ENCODE peak calls at places on chromosomes 12 and 14, in five cellular contexts. One of them, this sample, is unnamed.

GRCh38 chr12:66775941-66776340 is 97.1 kb upstream of the GRIP1 start:
- DNase-seq in nephron progenitor cell: no peak
- DNase-seq in bronchial epithelial cell: peak; percentile 13
- DNase-seq in uterus: no peak
- DNase-seq in adrenal gland: no peak
- DNase-seq in this sample: no peak

GRCh38 chr12:122790393-122791075 is 16.2 kb downstream of the CCDC62 start:
- DNase-seq in adrenal gland: no peak
- DNase-seq in nephron progenitor cell: no peak
- DNase-seq in bronchial epithelial cell: peak; percentile 58
- DNase-seq in uterus: no peak
- DNase-seq in this sample: peak; percentile 28

GRCh38 chr14:22450266-22450665 is 138.8 kb downstream of the DAD1 start:
- DNase-seq in adrenal gland: no peak
- DNase-seq in nephron progenitor cell: no peak
- DNase-seq in bronchial epithelial cell: no peak
- DNase-seq in uterus: no peak
- DNase-seq in this sample: no peak

GRCh38 chr12:45518516-45519235 is 210.8 kb upstream of the ARID2 start:
- DNase-seq in adrenal gland: no peak
- DNase-seq in bronchial epithelial cell: no peak
- DNase-seq in uterus: no peak
- DNase-seq in nephron progenitor cell: no peak
- DNase-seq in this sample: no peak

GRCh38 chr14:100088226-100088625 is 23.0 kb downstream of the EVL start:
- DNase-seq in bronchial epithelial cell: no peak
- DNase-seq in adrenal gland: no peak
- DNase-seq in uterus: no peak
- DNase-seq in nephron progenitor cell: no peak
- DNase-seq in this sample: no peak

GRCh38 chr12:129819391-129819790 is 84.4 kb downstream of the TMEM132D start:
- DNase-seq in bronchial epithelial cell: no peak
- DNase-seq in adrenal gland: no peak
- DNase-seq in uterus: no peak
- DNase-seq in nephron progenitor cell: no peak
- DNase-seq in this sample: peak; percentile 43

GRCh38 chr12:68959457-68960161 is 26.6 kb upstream of the CPM start:
- DNase-seq in bronchial epithelial cell: no peak
- DNase-seq in uterus: no peak
- DNase-seq in nephron progenitor cell: no peak
- DNase-seq in adrenal gland: no peak
- DNase-seq in this sample: no peak

GRCh38 chr14:64221604-64222003 is 72.6 kb downstream of the ESR2 start:
- DNase-seq in nephron progenitor cell: no peak
- DNase-seq in uterus: no peak
- DNase-seq in bronchial epithelial cell: no peak
- DNase-seq in adrenal gland: no peak
- DNase-seq in this sample: no peak

GRCh38 chr14:61355892-61356325 is 34.5 kb downstream of the PRKCH start:
- DNase-seq in adrenal gland: peak; percentile 65
- DNase-seq in uterus: peak; percentile 74
- DNase-seq in bronchial epithelial cell: peak; percentile 99
- DNase-seq in nephron progenitor cell: no peak
- DNase-seq in this sample: peak; percentile 96

GRCh38 chr12:129854591-129854990 is 49.2 kb downstream of the TMEM132D start:
- DNase-seq in bronchial epithelial cell: no peak
- DNase-seq in nephron progenitor cell: no peak
- DNase-seq in adrenal gland: no peak
- DNase-seq in uterus: no peak
- DNase-seq in this sample: no peak

GRCh38 chr12:121748571-121749265 is 36.2 kb downstream of the TMEM120B start:
- DNase-seq in nephron progenitor cell: peak; percentile 43
- DNase-seq in uterus: peak; percentile 82
- DNase-seq in adrenal gland: peak; percentile 93
- DNase-seq in bronchial epithelial cell: peak; percentile 52
- DNase-seq in this sample: no peak

GRCh38 chr14:33711761-33712160 is 239.1 kb downstream of the EGLN3 start:
- DNase-seq in uterus: no peak
- DNase-seq in nephron progenitor cell: no peak
- DNase-seq in bronchial epithelial cell: no peak
- DNase-seq in adrenal gland: no peak
- DNase-seq in this sample: no peak

GRCh38 chr12:5944688-5945070 is 380 bp downstream of the ANO2 start:
- DNase-seq in uterus: no peak
- DNase-seq in adrenal gland: no peak
- DNase-seq in nephron progenitor cell: no peak
- DNase-seq in bronchial epithelial cell: no peak
- DNase-seq in this sample: no peak

GRCh38 chr12:33825986-33826602 is 196.2 kb upstream of the ALG10 start:
- DNase-seq in nephron progenitor cell: no peak
- DNase-seq in uterus: no peak
- DNase-seq in adrenal gland: no peak
- DNase-seq in bronchial epithelial cell: no peak
- DNase-seq in this sample: no peak

GRCh38 chr14:104937161-104937560 is 12.5 kb downstream of the PLD4 start:
- DNase-seq in bronchial epithelial cell: no peak
- DNase-seq in uterus: peak; percentile 8
- DNase-seq in adrenal gland: no peak
- DNase-seq in nephron progenitor cell: no peak
- DNase-seq in this sample: no peak

GRCh38 chr12:125983094-125983783 is 918.0 kb downstream of the AACS start:
- DNase-seq in bronchial epithelial cell: peak; percentile 44
- DNase-seq in nephron progenitor cell: peak; percentile 90
- DNase-seq in uterus: peak; percentile 16
- DNase-seq in adrenal gland: no peak
- DNase-seq in this sample: peak; percentile 88

DNA sequence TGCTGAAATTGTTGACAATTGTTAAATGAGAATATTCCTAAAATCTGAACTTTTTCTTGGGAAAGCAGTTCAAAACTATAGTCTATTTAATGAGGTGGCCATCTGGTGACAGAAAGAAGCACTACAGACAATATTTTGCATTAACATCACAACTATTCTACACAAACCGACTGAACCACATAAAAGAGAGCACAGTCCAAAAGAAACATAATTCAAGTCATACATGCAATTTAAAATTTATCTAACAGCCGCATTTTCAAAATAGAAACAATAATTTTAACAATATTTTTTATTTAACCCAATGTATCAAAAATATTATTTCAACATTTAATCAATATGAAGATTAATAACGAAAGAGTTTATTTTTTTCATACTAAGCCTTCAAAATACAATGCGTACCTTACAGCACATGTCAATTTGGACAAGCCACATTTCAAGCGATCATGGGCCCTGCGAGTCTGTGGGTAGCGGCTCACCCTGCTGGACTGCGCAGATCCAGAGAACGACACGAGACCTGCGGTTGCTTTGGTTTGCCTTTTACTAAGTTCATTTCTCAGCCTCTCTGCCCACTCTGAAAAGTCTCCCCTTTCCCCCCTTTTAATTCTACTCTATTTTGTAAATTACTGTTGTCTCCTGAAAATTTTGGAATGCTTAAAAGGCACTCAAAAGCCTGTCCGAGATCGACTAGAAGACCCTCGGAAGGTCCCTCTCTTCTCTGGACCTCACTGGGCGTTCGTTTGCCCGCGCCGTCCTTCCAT is 941 bp upstream of the LRRC9 start:
- DNase-seq in uterus: no peak
- DNase-seq in bronchial epithelial cell: peak; percentile 35
- DNase-seq in nephron progenitor cell: peak; percentile 22
- DNase-seq in adrenal gland: peak; percentile 16
- DNase-seq in this sample: peak; percentile 34
- TF ChIP-seq CTCF in uterus: no peak
- TF ChIP-seq CTCF in bronchial epithelial cell: peak; percentile 30
- TF ChIP-seq CTCF in nephron progenitor cell: peak; percentile 58
- TF ChIP-seq CTCF in adrenal gland: peak; percentile 41
- TF ChIP-seq CTCF in this sample: peak; percentile 34

GRCh38 chr12:100128509-100128908 is 14.2 kb downstream of the BLTP3B start:
- DNase-seq in uterus: peak; percentile 32
- DNase-seq in bronchial epithelial cell: peak; percentile 72
- DNase-seq in nephron progenitor cell: peak; percentile 14
- DNase-seq in adrenal gland: peak; percentile 34
- DNase-seq in this sample: peak; percentile 77
- TF ChIP-seq CTCF in uterus: no peak
- TF ChIP-seq CTCF in bronchial epithelial cell: peak; percentile 53
- TF ChIP-seq CTCF in nephron progenitor cell: no peak
- TF ChIP-seq CTCF in adrenal gland: peak; percentile 31
- TF ChIP-seq CTCF in this sample: peak; percentile 19

DNA sequence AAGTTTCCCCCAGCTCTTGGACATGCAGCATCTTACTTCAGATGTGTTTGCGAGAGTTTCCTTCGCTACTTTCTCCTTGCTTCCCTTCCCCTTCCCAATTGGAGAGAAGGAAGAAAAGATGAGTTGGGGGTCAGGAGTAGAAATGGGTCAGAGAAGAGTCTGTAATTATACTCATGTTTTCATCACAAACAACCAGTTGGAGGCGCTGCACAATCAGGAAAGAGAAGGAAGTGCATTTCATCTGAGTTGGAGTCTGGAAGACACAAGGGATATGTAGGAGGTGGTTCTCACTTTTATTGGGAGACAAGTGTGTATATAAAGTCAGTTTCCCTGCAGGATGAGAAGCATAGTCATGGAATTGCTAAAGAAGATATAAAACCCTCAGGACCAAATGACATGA is 31.3 kb upstream of the VSX2 start:
- DNase-seq in nephron progenitor cell: no peak
- DNase-seq in uterus: no peak
- DNase-seq in adrenal gland: no peak
- DNase-seq in bronchial epithelial cell: peak; percentile 15
- DNase-seq in this sample: no peak
- TF ChIP-seq CTCF in nephron progenitor cell: no peak
- TF ChIP-seq CTCF in uterus: no peak
- TF ChIP-seq CTCF in adrenal gland: no peak
- TF ChIP-seq CTCF in bronchial epithelial cell: peak; percentile 18
- TF ChIP-seq CTCF in this sample: no peak

GRCh38 chr12:75623631-75624118 is 112.3 kb upstream of the KRR1 start:
- DNase-seq in adrenal gland: no peak
- DNase-seq in uterus: no peak
- DNase-seq in bronchial epithelial cell: peak; percentile 83
- DNase-seq in nephron progenitor cell: no peak
- DNase-seq in this sample: peak; percentile 97
- TF ChIP-seq CTCF in adrenal gland: peak; percentile 34
- TF ChIP-seq CTCF in uterus: no peak
- TF ChIP-seq CTCF in bronchial epithelial cell: peak; percentile 51
- TF ChIP-seq CTCF in nephron progenitor cell: no peak
- TF ChIP-seq CTCF in this sample: peak; percentile 68

GRCh38 chr12:26088999-26089398 is 35.8 kb downstream of the BHLHE41 start:
- DNase-seq in uterus: no peak
- DNase-seq in bronchial epithelial cell: peak; percentile 73
- DNase-seq in nephron progenitor cell: no peak
- DNase-seq in adrenal gland: no peak
- DNase-seq in this sample: no peak

GRCh38 chr12:26092706-26093105 is 32.1 kb downstream of the BHLHE41 start:
- DNase-seq in nephron progenitor cell: no peak
- DNase-seq in adrenal gland: no peak
- DNase-seq in uterus: no peak
- DNase-seq in bronchial epithelial cell: no peak
- DNase-seq in this sample: no peak

GRCh38 chr12:26090853-26091510 is 33.9 kb downstream of the BHLHE41 start:
- DNase-seq in bronchial epithelial cell: peak; percentile 65
- DNase-seq in nephron progenitor cell: no peak
- DNase-seq in uterus: no peak
- DNase-seq in adrenal gland: no peak
- DNase-seq in this sample: no peak

GRCh38 chr12:26097046-26097878 is 27.6 kb downstream of the BHLHE41 start:
- DNase-seq in bronchial epithelial cell: peak; percentile 78
- DNase-seq in uterus: peak; percentile 74
- DNase-seq in adrenal gland: peak; percentile 76
- DNase-seq in nephron progenitor cell: peak; percentile 73
- DNase-seq in this sample: peak; percentile 86

DNA sequence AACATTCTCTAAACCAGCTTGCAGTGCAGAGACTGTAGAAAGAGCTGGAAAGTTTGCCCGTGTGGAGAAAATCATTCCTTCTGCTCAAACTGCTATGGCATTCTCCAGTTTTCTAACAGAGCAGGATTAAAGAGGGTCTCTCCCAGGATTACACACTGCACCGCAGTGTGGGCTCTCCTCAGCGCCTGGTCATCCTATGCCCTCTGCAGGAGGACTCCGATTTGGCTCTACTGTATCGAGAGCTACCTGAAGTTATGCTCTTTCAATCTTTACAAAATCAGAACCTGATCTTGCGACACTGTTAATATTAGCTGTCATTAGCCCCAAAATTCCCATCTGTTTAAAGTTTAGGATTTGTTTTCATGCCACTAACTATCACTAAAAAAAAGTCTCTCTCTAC is 33.0 kb downstream of the BHLHE41 start:
- DNase-seq in nephron progenitor cell: no peak
- DNase-seq in adrenal gland: no peak
- DNase-seq in uterus: no peak
- DNase-seq in bronchial epithelial cell: no peak
- DNase-seq in this sample: no peak
- TF ChIP-seq CTCF in nephron progenitor cell: peak; percentile 17
- TF ChIP-seq CTCF in adrenal gland: no peak
- TF ChIP-seq CTCF in uterus: no peak
- TF ChIP-seq CTCF in bronchial epithelial cell: no peak
- TF ChIP-seq CTCF in this sample: no peak